ENCODE peak calls at places on chromosomes 2 and 18, in eight cellular contexts. H is HepG2, S is GM12878, M is vagina, J is Panc1, X is spleen, W is GM23338, P is breast epithelium. C is an unnamed sample.
A peak's percentile ranks its signal among the peaks of the same experiment; 100 is the strongest.

GRCh38 chr2:241724975-241725870 is 9.2 kb upstream of the D2HGDH start:
- DNase-seq in M (no peak), W (no peak), P (no peak), S (no peak), H (no peak), X (no peak), J (no peak), C (no peak)

GRCh38 chr2:217837001-217837491 is 165.7 kb downstream of the TNS1 start:
- DNase-seq in M (no peak), S (no peak), P (no peak), W (peak; percentile 74), X (no peak), H (peak; percentile 17), J (no peak), C (no peak)

GRCh38 chr2:73999881-74000597 is 15.3 kb downstream of the TET3 start:
- DNase-seq in X (peak; percentile 55), W (peak; percentile 32), J (no peak), M (no peak), H (no peak), P (no peak), S (no peak), C (no peak)

GRCh38 chr2:170842785-170843184 is 26.1 kb downstream of the GAD1 start:
- DNase-seq in S (no peak), H (no peak), W (no peak), P (no peak), J (no peak), X (no peak), M (no peak), C (no peak)

GRCh38 chr2:183162362-183162761 is 38.1 kb downstream of the NUP35 start:
- DNase-seq in W (no peak), H (no peak), P (no peak), M (no peak), J (no peak), X (no peak), S (no peak), C (no peak)

GRCh38 chr2:130967020-130967495 is 126.2 kb downstream of the FAM168B start:
- DNase-seq in P (no peak), J (no peak), W (peak; percentile 17), S (no peak), X (no peak), M (no peak), H (no peak), C (no peak)

GRCh38 chr2:96082211-96083063 is 33.9 kb downstream of the ADRA2B start:
- DNase-seq in W (no peak), H (no peak), X (peak; percentile 54), J (no peak), P (no peak), M (peak; percentile 81), S (no peak), C (no peak)

GRCh38 chr2:183892315-183892941 is 705.9 kb upstream of the ZNF804A start:
- DNase-seq in H (no peak), S (no peak), W (no peak), P (no peak), M (no peak), X (no peak), J (no peak), C (no peak)

GRCh38 chr18:68826111-68826510 is 28.2 kb downstream of the CCDC102B start:
- DNase-seq in X (no peak), W (no peak), H (no peak), M (no peak), J (no peak), S (no peak), P (no peak), C (no peak)

GRCh38 chr2:23824777-23825212 is 102.1 kb downstream of the ATAD2B start:
- DNase-seq in W (peak; percentile 70), P (no peak), M (no peak), H (peak; percentile 51), S (peak; percentile 34), J (peak; percentile 48), X (no peak), C (peak; percentile 72)

GRCh38 chr2:142130111-142131015 is 453 bp downstream of the LRP1B start:
- DNase-seq in M (no peak), P (peak; percentile 66), S (no peak), X (peak; percentile 61), W (peak; percentile 88), J (no peak), H (peak; percentile 15), C (no peak)

GRCh38 chr18:36349552-36349951 is 52.0 kb downstream of the FHOD3 start:
- DNase-seq in X (no peak), W (no peak), M (no peak), P (no peak), S (no peak), H (no peak), J (no peak), C (no peak)

GRCh38 chr2:63843093-63843492 is 1.4 kb downstream of the UGP2 start:
- DNase-seq in J (no peak), W (no peak), P (no peak), M (no peak), X (no peak), S (no peak), H (no peak), C (no peak)

GRCh38 chr2:63845866-63846265 is 4.2 kb downstream of the UGP2 start:
- DNase-seq in W (peak; percentile 57), M (no peak), H (no peak), P (no peak), X (no peak), J (no peak), S (no peak), C (no peak)

GRCh38 chr2:63842149-63843061 is 709 bp downstream of the UGP2 start:
- DNase-seq in X (peak; percentile 79), H (peak; percentile 73), W (no peak), M (no peak), J (no peak), P (no peak), S (no peak), C (no peak)

GRCh38 chr2:63844616-63845015 is 2.9 kb downstream of the UGP2 start:
- DNase-seq in S (no peak), P (no peak), H (no peak), M (no peak), W (no peak), J (no peak), X (no peak), C (no peak)

GRCh38 chr2:63843791-63844190 is 2.1 kb downstream of the UGP2 start:
- DNase-seq in S (no peak), M (no peak), J (no peak), P (no peak), X (no peak), W (no peak), H (no peak), C (no peak)
- H3K4me3 ChIP-seq in S (no peak overlapping the region), M (no peak overlapping the region), J (no peak overlapping the region), P (no peak overlapping the region), X (no peak overlapping the region), W (peak overlapping the region; percentile 87), H (peak overlapping the region; percentile 85), C (peak overlapping the region; percentile 92)

GRCh38 chr2:166996465-166996864 is 108.2 kb downstream of the XIRP2 start:
- DNase-seq in M (no peak), W (no peak), J (no peak), H (no peak), P (no peak), X (no peak), S (no peak), C (no peak)

GRCh38 chr2:167005096-167005495 is 116.8 kb downstream of the XIRP2 start:
- DNase-seq in H (no peak), J (no peak), P (no peak), S (no peak), W (no peak), M (no peak), X (no peak), C (no peak)

GRCh38 chr2:167001165-167001564 is 112.9 kb downstream of the XIRP2 start:
- DNase-seq in X (no peak), H (no peak), S (no peak), W (no peak), M (no peak), J (no peak), P (no peak), C (no peak)
- TF ChIP-seq POLR2AphosphoS5 in X (no peak), H (no peak), S (no peak), W (no peak), M (no peak), J (no peak), P (no peak), C (no peak)

GRCh38 chr2:44748-45341 is 1.5 kb downstream of the FAM110C start:
- DNase-seq in X (no peak), J (no peak), M (no peak), H (no peak), W (peak; percentile 33), S (no peak), P (no peak), C (no peak)

GRCh38 chr2:46471-47345 is at the start of gene FAM110C:
- DNase-seq in W (peak; percentile 84), X (peak; percentile 80), S (no peak), H (peak; percentile 48), J (no peak), P (peak; percentile 83), M (no peak), C (no peak)

GRCh38 chr2:46131-46470 is 204 bp downstream of the FAM110C start:
- DNase-seq in H (no peak), J (no peak), P (no peak), W (peak; percentile 48), S (no peak), M (no peak), X (no peak), C (no peak)

GRCh38 chr2:47346-48218 is 1.3 kb upstream of the FAM110C start:
- DNase-seq in S (no peak), P (no peak), J (no peak), X (no peak), M (no peak), H (no peak), W (peak; percentile 32), C (no peak)

DNA sequence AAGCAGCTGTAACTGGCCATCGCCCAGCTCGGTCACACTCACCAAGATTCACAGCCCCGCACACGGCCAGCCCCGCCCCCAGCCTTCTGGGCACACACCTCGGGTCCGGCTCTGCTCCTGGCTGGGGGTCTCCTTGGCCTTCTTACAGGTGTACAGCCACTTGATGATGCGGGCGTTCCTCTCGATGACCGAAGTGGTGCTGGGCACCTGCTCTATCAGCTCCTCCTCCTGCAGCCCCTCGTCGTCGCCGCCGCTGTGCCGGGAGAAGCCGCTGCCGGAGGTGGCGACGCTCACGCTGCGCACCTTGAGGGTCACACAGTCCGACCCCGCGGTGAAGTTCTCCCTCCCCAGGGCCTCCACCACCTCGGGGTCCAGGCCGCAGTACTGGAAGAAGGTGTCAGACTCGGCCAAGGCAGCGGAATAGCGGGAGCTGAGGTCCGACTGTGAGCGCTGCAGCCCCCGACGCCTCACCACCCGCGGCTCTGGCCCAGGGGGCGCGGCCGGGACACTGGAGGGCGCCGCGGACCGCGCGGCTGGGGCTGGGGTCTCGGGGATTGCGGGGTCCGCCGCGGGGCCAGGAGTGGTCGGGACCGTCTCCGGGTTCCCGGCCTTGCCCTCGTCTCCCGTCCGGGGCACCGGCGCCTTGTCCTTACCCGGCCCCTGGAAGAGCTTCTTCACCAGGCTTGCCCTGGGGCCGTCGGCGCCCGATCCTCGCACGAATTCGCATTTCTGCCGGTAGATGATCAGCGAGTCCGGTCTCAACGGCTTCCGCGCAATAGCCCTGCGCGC is 769 bp downstream of the FAM110C start:
- DNase-seq in M (no peak), J (no peak), W (peak; percentile 37), P (no peak), X (no peak), S (no peak), H (no peak), C (no peak)
- H3K4me3 ChIP-seq in M (peak overlapping the region; percentile 58), J (peak overlapping the region; percentile 39), W (peak overlapping the region; percentile 68), P (peak overlapping the region; percentile 72), X (peak overlapping the region; percentile 42), S (no peak overlapping the region), H (peak overlapping the region; percentile 64), C (no peak overlapping the region)

GRCh38 chr2:63587814-63588384 is 378 bp downstream of the WDPCP start:
- DNase-seq in X (peak; percentile 95), P (no peak), J (no peak), H (no peak), M (no peak), W (peak; percentile 83), S (no peak), C (no peak)
- TF ChIP-seq POLR2AphosphoS5 in X (no peak), P (no peak), J (no peak), H (no peak), M (no peak), W (no peak), S (no peak), C (no peak)

C was measured in SK-N-MC.